ENCODE peak calls at places on chromosomes 7 and 10, in five cellular contexts. One of them, this sample, is unnamed.
A peak's percentile ranks its signal among the peaks of the same experiment; 100 is the strongest.

GRCh38 chr10:95783741-95784140 is 27.8 kb downstream of the ENTPD1 start:
- DNase-seq in PC-3: no peak
- DNase-seq in K562: no peak
- DNase-seq in fibroblast of lung: no peak
- DNase-seq in GM23338: no peak
- DNase-seq in this sample: no peak

GRCh38 chr7:14720792-14721191 is 181.8 kb downstream of the DGKB start:
- DNase-seq in PC-3: no peak
- DNase-seq in K562: no peak
- DNase-seq in fibroblast of lung: no peak
- DNase-seq in GM23338: no peak
- DNase-seq in this sample: no peak

GRCh38 chr10:101588879-101589278 is 758 bp downstream of the DPCD start:
- DNase-seq in PC-3: no peak
- DNase-seq in K562: peak; percentile 75
- DNase-seq in fibroblast of lung: peak; percentile 63
- DNase-seq in GM23338: no peak
- DNase-seq in this sample: no peak

GRCh38 chr7:150856303-150857275 is 4.3 kb downstream of the AOC1 start:
- DNase-seq in PC-3: no peak
- DNase-seq in K562: no peak
- DNase-seq in fibroblast of lung: no peak
- DNase-seq in GM23338: no peak
- DNase-seq in this sample: no peak

GRCh38 chr7:101373812-101374612 is 11.3 kb downstream of the COL26A1 start:
- DNase-seq in PC-3: peak; percentile 16
- DNase-seq in K562: peak; percentile 35
- DNase-seq in fibroblast of lung: no peak
- DNase-seq in GM23338: no peak
- DNase-seq in this sample: no peak

GRCh38 chr7:100888988-100889760 is at the start of gene UFSP1:
- DNase-seq in PC-3: no peak
- DNase-seq in K562: no peak
- DNase-seq in fibroblast of lung: no peak
- DNase-seq in GM23338: no peak
- DNase-seq in this sample: peak; percentile 28

GRCh38 chr10:92688927-92689662 is 660 bp upstream of the HHEX start:
- DNase-seq in PC-3: peak; percentile 20
- DNase-seq in K562: peak; percentile 71
- DNase-seq in fibroblast of lung: peak; percentile 48
- DNase-seq in GM23338: peak; percentile 70
- DNase-seq in this sample: peak; percentile 14

GRCh38 chr7:143285454-143285756 is 647 bp downstream of the TMEM139 start:
- DNase-seq in PC-3: peak; percentile 90
- DNase-seq in K562: no peak
- DNase-seq in fibroblast of lung: no peak
- DNase-seq in GM23338: peak; percentile 39
- DNase-seq in this sample: no peak

GRCh38 chr7:109003742-109004141 is 434.1 kb downstream of the DNAJB9 start:
- DNase-seq in PC-3: no peak
- DNase-seq in K562: no peak
- DNase-seq in fibroblast of lung: peak; percentile 79
- DNase-seq in GM23338: no peak
- DNase-seq in this sample: peak; percentile 46

GRCh38 chr10:72834183-72834825 is 59.2 kb upstream of the OIT3 start:
- DNase-seq in PC-3: peak; percentile 98
- DNase-seq in K562: peak; percentile 78
- DNase-seq in fibroblast of lung: peak; percentile 62
- DNase-seq in GM23338: peak; percentile 76
- DNase-seq in this sample: peak; percentile 76

GRCh38 chr7:135240446-135240845 is 6.8 kb downstream of the STRA8 start:
- DNase-seq in PC-3: no peak
- DNase-seq in K562: no peak
- DNase-seq in fibroblast of lung: no peak
- DNase-seq in GM23338: no peak
- DNase-seq in this sample: no peak

GRCh38 chr10:131757285-131758058 is 143.3 kb upstream of the PPP2R2D start:
- DNase-seq in PC-3: no peak
- DNase-seq in K562: no peak
- DNase-seq in fibroblast of lung: no peak
- DNase-seq in GM23338: no peak
- DNase-seq in this sample: no peak

GRCh38 chr7:351256-351655 is 61.3 kb downstream of the FOXL3 start:
- DNase-seq in PC-3: no peak
- DNase-seq in K562: no peak
- DNase-seq in fibroblast of lung: no peak
- DNase-seq in GM23338: no peak
- DNase-seq in this sample: no peak

GRCh38 chr10:78433722-78434535 is 400.3 kb downstream of the RPS24 start:
- DNase-seq in PC-3: no peak
- DNase-seq in K562: no peak
- DNase-seq in fibroblast of lung: no peak
- DNase-seq in GM23338: no peak
- DNase-seq in this sample: no peak

GRCh38 chr7:137146012-137146455 is 197.5 kb downstream of the PTN start:
- DNase-seq in PC-3: peak; percentile 68
- DNase-seq in K562: no peak
- DNase-seq in fibroblast of lung: peak; percentile 98
- DNase-seq in GM23338: no peak
- DNase-seq in this sample: no peak

GRCh38 chr10:44046605-44047004 is 338.3 kb downstream of the CXCL12 start:
- DNase-seq in PC-3: peak; percentile 31
- DNase-seq in K562: no peak
- DNase-seq in fibroblast of lung: peak; percentile 76
- DNase-seq in GM23338: no peak
- DNase-seq in this sample: no peak

GRCh38 chr10:103816431-103816830 is 38.9 kb downstream of the SH3PXD2A start:
- DNase-seq in PC-3: peak; percentile 48
- DNase-seq in K562: peak; percentile 59
- DNase-seq in fibroblast of lung: peak; percentile 75
- DNase-seq in GM23338: no peak
- DNase-seq in this sample: no peak

GRCh38 chr10:99426689-99427088 is 3.7 kb downstream of the GOT1 start:
- DNase-seq in PC-3: no peak
- DNase-seq in K562: no peak
- DNase-seq in fibroblast of lung: no peak
- DNase-seq in GM23338: no peak
- DNase-seq in this sample: no peak

GRCh38 chr10:88489107-88489506 is 94.0 kb downstream of the RNLS start:
- DNase-seq in PC-3: no peak
- DNase-seq in K562: no peak
- DNase-seq in fibroblast of lung: no peak
- DNase-seq in GM23338: no peak
- DNase-seq in this sample: no peak

GRCh38 chr10:88493676-88494483 is 89.2 kb downstream of the RNLS start:
- DNase-seq in PC-3: no peak
- DNase-seq in K562: no peak
- DNase-seq in fibroblast of lung: peak; percentile 83
- DNase-seq in GM23338: no peak
- DNase-seq in this sample: no peak

GRCh38 chr10:88494537-88494936 is 88.6 kb downstream of the RNLS start:
- DNase-seq in PC-3: no peak
- DNase-seq in K562: no peak
- DNase-seq in fibroblast of lung: no peak
- DNase-seq in GM23338: no peak
- DNase-seq in this sample: no peak

GRCh38 chr10:88491314-88491713 is 91.8 kb downstream of the RNLS start:
- DNase-seq in PC-3: no peak
- DNase-seq in K562: no peak
- DNase-seq in fibroblast of lung: no peak
- DNase-seq in GM23338: no peak
- DNase-seq in this sample: no peak

GRCh38 chr10:88490216-88490980 is 92.7 kb downstream of the RNLS start:
- DNase-seq in PC-3: no peak
- DNase-seq in K562: no peak
- DNase-seq in fibroblast of lung: no peak
- DNase-seq in GM23338: no peak
- DNase-seq in this sample: no peak
- TF ChIP-seq EZH2 in PC-3: no peak
- TF ChIP-seq EZH2 in K562: no peak
- TF ChIP-seq EZH2 in fibroblast of lung: no peak
- TF ChIP-seq EZH2 in GM23338: no peak
- TF ChIP-seq EZH2 in this sample: no peak

GRCh38 chr7:20440472-20441105 is 109.9 kb downstream of the ITGB8 start:
- DNase-seq in PC-3: peak; percentile 65
- DNase-seq in K562: peak; percentile 71
- DNase-seq in fibroblast of lung: peak; percentile 20
- DNase-seq in GM23338: peak; percentile 87
- DNase-seq in this sample: peak; percentile 64
- TF ChIP-seq CTCF in PC-3: peak; percentile 81
- TF ChIP-seq CTCF in K562: peak; percentile 71
- TF ChIP-seq CTCF in fibroblast of lung: peak; percentile 44
- TF ChIP-seq CTCF in GM23338: peak; percentile 95
- TF ChIP-seq CTCF in this sample: peak; percentile 78

GRCh38 chr10:62817120-62817762 is 1.1 kb upstream of the EGR2 start:
- DNase-seq in PC-3: peak; percentile 70
- DNase-seq in K562: peak; percentile 58
- DNase-seq in fibroblast of lung: peak; percentile 58
- DNase-seq in GM23338: peak; percentile 35
- DNase-seq in this sample: peak; percentile 39

GRCh38 chr10:62817763-62818425 is 1.7 kb upstream of the EGR2 start:
- DNase-seq in PC-3: peak; percentile 100
- DNase-seq in K562: peak; percentile 89
- DNase-seq in fibroblast of lung: peak; percentile 79
- DNase-seq in GM23338: peak; percentile 89
- DNase-seq in this sample: peak; percentile 75

GRCh38 chr10:62819521-62819920 is 3.4 kb upstream of the EGR2 start:
- DNase-seq in PC-3: peak; percentile 52
- DNase-seq in K562: no peak
- DNase-seq in fibroblast of lung: peak; percentile 45
- DNase-seq in GM23338: no peak
- DNase-seq in this sample: no peak

GRCh38 chr10:62816179-62817119 is at the start of gene EGR2:
- DNase-seq in PC-3: peak; percentile 100
- DNase-seq in K562: peak; percentile 94
- DNase-seq in fibroblast of lung: peak; percentile 98
- DNase-seq in GM23338: peak; percentile 96
- DNase-seq in this sample: peak; percentile 97

GRCh38 chr10:62818426-62819011 is 2.4 kb upstream of the EGR2 start:
- DNase-seq in PC-3: peak; percentile 78
- DNase-seq in K562: no peak
- DNase-seq in fibroblast of lung: peak; percentile 38
- DNase-seq in GM23338: peak; percentile 73
- DNase-seq in this sample: peak; percentile 44
- H3K4me3 ChIP-seq in PC-3: peak overlapping the region; percentile 69
- H3K4me3 ChIP-seq in K562: no peak overlapping the region
- H3K4me3 ChIP-seq in fibroblast of lung: peak overlapping the region; percentile 19
- H3K4me3 ChIP-seq in GM23338: peak overlapping the region; percentile 66
- H3K4me3 ChIP-seq in this sample: peak overlapping the region; percentile 62

GRCh38 chr7:25856056-25856780 is 295.8 kb upstream of the NFE2L3 start:
- DNase-seq in PC-3: no peak
- DNase-seq in K562: peak; percentile 59
- DNase-seq in fibroblast of lung: no peak
- DNase-seq in GM23338: peak; percentile 36
- DNase-seq in this sample: peak; percentile 63
- TF ChIP-seq EZH2 in PC-3: no peak
- TF ChIP-seq EZH2 in K562: no peak
- TF ChIP-seq EZH2 in fibroblast of lung: no peak
- TF ChIP-seq EZH2 in GM23338: no peak
- TF ChIP-seq EZH2 in this sample: no peak

GRCh38 chr10:124653311-124653710 is 90.9 kb downstream of the FAM53B start:
- DNase-seq in PC-3: no peak
- DNase-seq in K562: no peak
- DNase-seq in fibroblast of lung: no peak
- DNase-seq in GM23338: no peak
- DNase-seq in this sample: no peak
- TF ChIP-seq CTCF in PC-3: no peak
- TF ChIP-seq CTCF in K562: no peak
- TF ChIP-seq CTCF in fibroblast of lung: no peak
- TF ChIP-seq CTCF in GM23338: no peak
- TF ChIP-seq CTCF in this sample: no peak

This sample was measured in A673.